ENCODE peak calls at places on chromosome 10, in five cellular contexts. W is AG09309, G is hepatocyte, N is cardiac fibroblast, A is brain microvascular endothelial cell. P is an unnamed sample.

GRCh38 chr10:103765981-103766380 is 89.4 kb downstream of the SH3PXD2A start:
- DNase-seq in A (no peak), W (no peak), N (no peak), G (no peak), P (no peak)

GRCh38 chr10:30747633-30748032 is 118.1 kb upstream of the LYZL2 start:
- DNase-seq in A (peak), G (peak), W (no peak), N (no peak), P (no peak)

GRCh38 chr10:10138685-10139084 is 879.0 kb upstream of the CELF2 start:
- DNase-seq in A (no peak), G (no peak), N (no peak), W (no peak), P (no peak)

GRCh38 chr10:131280101-131280500 is 31.4 kb downstream of the TCERG1L start:
- DNase-seq in G (no peak), N (no peak), A (no peak), W (no peak), P (no peak)

GRCh38 chr10:34405611-34406462 is 409.3 kb downstream of the PARD3 start:
- DNase-seq in N (peak), G (no peak), A (no peak), W (no peak), P (no peak)

GRCh38 chr10:113709221-113709838 is 29.6 kb downstream of the CASP7 start:
- DNase-seq in N (peak), A (peak), G (peak), W (peak), P (peak)

GRCh38 chr10:35739998-35740397 is 97.9 kb upstream of the FZD8 start:
- DNase-seq in N (peak), W (no peak), A (peak), G (no peak), P (no peak)

GRCh38 chr10:17453035-17453376 is 1.4 kb downstream of the ST8SIA6 start:
- DNase-seq in G (no peak), A (no peak), W (no peak), N (no peak), P (no peak)

GRCh38 chr10:87531908-87532622 is 27.4 kb downstream of the MINPP1 start:
- DNase-seq in A (peak), N (peak), G (no peak), W (no peak), P (no peak)

GRCh38 chr10:84205049-84205852 is 10.9 kb downstream of the CDHR1 start:
- DNase-seq in N (peak), A (peak), W (no peak), G (peak), P (peak)

GRCh38 chr10:117264776-117265175 is 23.9 kb downstream of the SLC18A2 start:
- DNase-seq in A (no peak), N (no peak), W (no peak), G (peak), P (no peak)

GRCh38 chr10:130353928-130354327 is 217.7 kb downstream of the GLRX3 start:
- DNase-seq in N (no peak), W (no peak), G (no peak), A (no peak), P (no peak)

GRCh38 chr10:36489181-36489927 is 636.0 kb upstream of the ANKRD30A start:
- DNase-seq in A (peak), G (no peak), W (no peak), N (peak), P (no peak)

GRCh38 chr10:16585103-16585502 is 63.4 kb upstream of the C1QL3 start:
- DNase-seq in G (no peak), W (no peak), N (peak), A (no peak), P (no peak)

GRCh38 chr10:68247931-68248330 is 16.0 kb upstream of the ATOH7 start:
- DNase-seq in N (no peak), W (no peak), A (no peak), G (no peak), P (no peak)

GRCh38 chr10:109089779-109090178 is 833.5 kb downstream of the XPNPEP1 start:
- DNase-seq in G (no peak), A (no peak), N (no peak), W (no peak), P (no peak)

GRCh38 chr10:79311581-79312407 is 35.5 kb upstream of the PPIF start:
- DNase-seq in W (no peak), A (no peak), N (no peak), G (no peak), P (no peak)

GRCh38 chr10:96089670-96090462 is 40.2 kb upstream of the ZNF518A start:
- DNase-seq in A (peak), N (peak), G (no peak), W (peak), P (peak)

GRCh38 chr10:103433858-103434257 is 18.3 kb downstream of the CALHM2 start:
- DNase-seq in W (no peak), N (peak), G (no peak), A (no peak), P (no peak)

GRCh38 chr10:58625070-58625469 is 112.4 kb downstream of the BICC1 start:
- DNase-seq in G (no peak), W (peak), N (peak), A (peak), P (peak)

GRCh38 chr10:110323503-110323902 is 18.8 kb upstream of the SMNDC1 start:
- DNase-seq in W (peak), N (peak), G (no peak), A (peak), P (no peak)

GRCh38 chr10:99329891-99330674 is 927 bp downstream of the CNNM1 start:
- DNase-seq in G (peak), N (peak), W (no peak), A (no peak), P (no peak)

GRCh38 chr10:133396035-133396624 is 2.2 kb downstream of the MTG1 start:
- DNase-seq in N (no peak), G (no peak), A (no peak), W (no peak), P (no peak)

GRCh38 chr10:5151076-5151475 is 33.9 kb downstream of the AKR1C8 start:
- DNase-seq in G (no peak), W (no peak), A (no peak), N (no peak), P (no peak)

GRCh38 chr10:48821111-48821510 is 118.5 kb downstream of the LRRC18 start:
- DNase-seq in A (no peak), N (no peak), G (no peak), W (no peak), P (no peak)

GRCh38 chr10:122007415-122007814 is 18.5 kb downstream of the TACC2 start:
- DNase-seq in A (no peak), N (no peak), W (no peak), G (no peak), P (no peak)

GRCh38 chr10:26486304-26486703 is 48.2 kb downstream of the APBB1IP start:
- DNase-seq in W (peak), A (peak), G (peak), N (peak), P (peak)

DNA sequence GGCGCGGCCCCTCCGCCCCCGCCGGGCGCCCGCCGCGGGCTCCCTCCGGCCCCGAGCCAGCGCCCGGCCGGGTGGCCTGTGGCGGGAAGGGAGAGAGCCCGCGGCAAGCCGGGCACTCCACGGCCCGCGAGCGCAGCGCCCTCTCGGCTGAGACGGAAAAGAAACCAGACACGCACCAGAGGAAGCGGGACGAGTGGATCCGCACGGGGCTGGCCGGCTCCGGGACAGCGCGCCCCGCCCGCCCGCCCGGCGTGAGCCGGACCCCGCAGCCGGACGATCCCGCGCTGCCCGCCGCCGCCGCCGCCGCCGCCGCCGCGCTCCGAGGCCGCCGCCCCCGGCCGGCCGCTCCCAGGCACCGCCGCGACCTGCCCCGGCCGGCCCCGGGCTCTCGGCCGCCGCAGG is 300 bp downstream of the ARHGAP21 start:
- DNase-seq in N (peak), G (no peak), A (no peak), W (no peak), P (no peak)
- H3K4me3 ChIP-seq in N (peak), G (peak), A (peak), W (peak), P (peak)

GRCh38 chr10:71765176-71765906 is 8.0 kb downstream of the VSIR start:
- DNase-seq in A (no peak), W (no peak), N (peak), G (no peak), P (no peak)

GRCh38 chr10:71763352-71764127 is 9.8 kb downstream of the VSIR start:
- DNase-seq in A (no peak), W (no peak), N (no peak), G (no peak), P (no peak)

GRCh38 chr10:71761105-71761511 is 12.2 kb downstream of the VSIR start:
- DNase-seq in N (no peak), W (no peak), G (no peak), A (no peak), P (no peak)

GRCh38 chr10:71762324-71762723 is 11.0 kb downstream of the VSIR start:
- DNase-seq in N (no peak), A (no peak), W (no peak), G (no peak), P (no peak)

GRCh38 chr10:71761541-71762113 is 11.7 kb downstream of the VSIR start:
- DNase-seq in W (no peak), G (no peak), N (no peak), A (no peak), P (no peak)
- H3K4me3 ChIP-seq in W (no peak), G (no peak), N (no peak), A (no peak), P (no peak)

DNA sequence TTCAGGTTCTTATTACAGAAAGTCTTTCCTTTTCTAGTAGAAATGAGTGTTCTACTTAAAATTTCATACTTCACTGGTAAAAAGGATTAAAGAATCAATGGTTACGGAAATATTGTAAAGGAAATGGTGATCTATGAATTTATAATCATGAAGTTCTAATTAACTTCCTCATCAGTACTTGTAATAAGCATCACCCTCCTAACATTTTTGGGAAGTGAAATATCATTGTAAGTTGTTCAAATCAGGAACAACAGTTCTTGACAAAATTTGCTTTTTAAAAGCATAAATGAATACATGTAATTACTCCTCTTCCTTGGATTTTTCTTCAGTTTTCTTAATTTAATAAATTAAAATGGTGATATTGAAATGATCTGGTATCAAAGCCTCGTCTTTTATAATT is 5.6 kb upstream of the PCGF5 start:
- DNase-seq in W (no peak), A (no peak), N (no peak), G (no peak), P (no peak)
- H3K4me3 ChIP-seq in W (no peak), A (no peak), N (no peak), G (no peak), P (no peak)

DNA sequence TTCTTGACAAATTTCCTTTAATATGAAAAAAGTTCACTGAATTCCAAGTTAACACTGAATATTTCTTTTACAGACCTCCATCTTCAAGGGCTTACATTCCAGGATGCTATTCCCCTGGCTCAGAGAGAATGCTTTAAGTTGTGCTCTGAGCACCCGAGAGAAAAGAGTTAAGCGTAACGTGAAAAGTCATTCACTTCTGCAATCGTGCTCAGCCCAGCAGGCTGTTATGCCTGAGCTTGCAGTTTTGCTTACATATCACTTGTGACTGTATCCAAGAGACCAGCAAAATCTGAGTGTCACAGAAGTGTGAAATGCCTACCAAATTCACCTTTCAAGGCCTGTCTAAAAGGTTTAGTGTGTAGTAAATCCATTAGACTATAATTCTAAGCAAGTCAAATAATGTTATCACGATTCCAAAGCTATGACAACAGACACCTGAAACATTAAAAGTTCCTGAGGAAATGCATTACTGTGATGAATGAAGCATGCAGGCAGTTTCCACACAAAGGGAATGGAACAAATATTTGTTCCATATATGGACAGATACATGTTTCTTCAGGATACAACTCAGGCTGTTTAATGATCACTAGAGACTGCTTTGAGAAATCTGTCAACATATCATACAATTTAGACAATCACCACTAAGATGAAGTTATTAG is 20.1 kb downstream of the ITGB1 start:
- DNase-seq in G (peak), W (no peak), N (peak), A (no peak), P (no peak)
- H3K4me3 ChIP-seq in G (no peak), W (no peak), N (no peak), A (no peak), P (no peak)

DNA sequence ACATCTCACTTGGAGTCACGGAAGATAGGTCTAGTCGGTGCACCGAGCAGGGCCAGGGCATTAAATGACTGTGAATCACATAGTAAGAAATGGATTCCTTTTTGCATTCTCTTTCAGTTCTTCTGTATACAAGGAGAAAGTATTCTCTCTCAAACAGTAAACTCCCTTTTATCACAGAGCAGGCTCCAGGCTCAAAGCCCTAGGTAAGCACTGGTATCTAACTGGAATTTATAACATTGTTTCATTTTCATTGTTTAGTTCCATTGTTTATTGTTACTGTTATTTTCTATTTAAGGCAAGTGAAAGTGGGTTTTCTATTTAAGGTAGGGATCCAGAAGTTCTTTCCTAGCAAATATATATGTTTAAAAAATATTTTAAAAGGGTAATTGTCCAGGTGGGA is 44.1 kb upstream of the CDK1 start:
- DNase-seq in W (no peak), G (no peak), A (no peak), N (no peak), P (no peak)
- H3K4me3 ChIP-seq in W (no peak), G (no peak), A (no peak), N (no peak), P (no peak)